ENCODE peak calls at places on chromosomes 7 and 10, in five cellular contexts. One of them, this sample, is unnamed.

GRCh38 chr7:137122145-137122544 is 221.4 kb downstream of the PTN start:
- DNase-seq in astrocyte of the hippocampus: no peak
- DNase-seq in astrocyte of the spinal cord: no peak
- DNase-seq in WERI-Rb-1: no peak
- DNase-seq in stimulated activated CD4-positive, alpha-beta T cell treated with anti-CD3 and anti-CD28 coated beads, TNF-alpha, amount 100 ng/mL, for 1 hour: no peak
- DNase-seq in this sample: no peak

GRCh38 chr10:22631646-22632278 is 82.6 kb downstream of the PIP4K2A start:
- DNase-seq in astrocyte of the hippocampus: peak; percentile 74
- DNase-seq in astrocyte of the spinal cord: peak; percentile 50
- DNase-seq in WERI-Rb-1: no peak
- DNase-seq in stimulated activated CD4-positive, alpha-beta T cell treated with anti-CD3 and anti-CD28 coated beads, TNF-alpha, amount 100 ng/mL, for 1 hour: no peak
- DNase-seq in this sample: no peak

GRCh38 chr7:102914585-102914984 is 1.8 kb downstream of the LRRC17 start:
- DNase-seq in astrocyte of the hippocampus: peak; percentile 73
- DNase-seq in astrocyte of the spinal cord: peak; percentile 90
- DNase-seq in WERI-Rb-1: peak; percentile 85
- DNase-seq in stimulated activated CD4-positive, alpha-beta T cell treated with anti-CD3 and anti-CD28 coated beads, TNF-alpha, amount 100 ng/mL, for 1 hour: no peak
- DNase-seq in this sample: no peak

GRCh38 chr7:47877336-47877735 is 70.9 kb downstream of the PKD1L1 start:
- DNase-seq in astrocyte of the hippocampus: no peak
- DNase-seq in astrocyte of the spinal cord: no peak
- DNase-seq in WERI-Rb-1: no peak
- DNase-seq in stimulated activated CD4-positive, alpha-beta T cell treated with anti-CD3 and anti-CD28 coated beads, TNF-alpha, amount 100 ng/mL, for 1 hour: no peak
- DNase-seq in this sample: no peak

GRCh38 chr7:20172736-20173334 is 44.3 kb downstream of the MACC1 start:
- DNase-seq in astrocyte of the hippocampus: peak; percentile 84
- DNase-seq in astrocyte of the spinal cord: peak; percentile 66
- DNase-seq in WERI-Rb-1: peak; percentile 70
- DNase-seq in stimulated activated CD4-positive, alpha-beta T cell treated with anti-CD3 and anti-CD28 coated beads, TNF-alpha, amount 100 ng/mL, for 1 hour: no peak
- DNase-seq in this sample: peak; percentile 49

GRCh38 chr7:27062946-27063345 is 32.9 kb downstream of the HOXA1 start:
- DNase-seq in astrocyte of the hippocampus: no peak
- DNase-seq in astrocyte of the spinal cord: no peak
- DNase-seq in WERI-Rb-1: no peak
- DNase-seq in stimulated activated CD4-positive, alpha-beta T cell treated with anti-CD3 and anti-CD28 coated beads, TNF-alpha, amount 100 ng/mL, for 1 hour: no peak
- DNase-seq in this sample: no peak

GRCh38 chr10:18260308-18260971 is 120.2 kb downstream of the CACNB2 start:
- DNase-seq in astrocyte of the hippocampus: peak; percentile 22
- DNase-seq in astrocyte of the spinal cord: no peak
- DNase-seq in WERI-Rb-1: no peak
- DNase-seq in stimulated activated CD4-positive, alpha-beta T cell treated with anti-CD3 and anti-CD28 coated beads, TNF-alpha, amount 100 ng/mL, for 1 hour: no peak
- DNase-seq in this sample: no peak

GRCh38 chr10:58775960-58776574 is 263.4 kb downstream of the BICC1 start:
- DNase-seq in astrocyte of the hippocampus: peak; percentile 57
- DNase-seq in astrocyte of the spinal cord: peak; percentile 49
- DNase-seq in WERI-Rb-1: no peak
- DNase-seq in stimulated activated CD4-positive, alpha-beta T cell treated with anti-CD3 and anti-CD28 coated beads, TNF-alpha, amount 100 ng/mL, for 1 hour: no peak
- DNase-seq in this sample: no peak

GRCh38 chr10:92413011-92413410 is 122.0 kb downstream of the MARCHF5 start:
- DNase-seq in astrocyte of the hippocampus: no peak
- DNase-seq in astrocyte of the spinal cord: no peak
- DNase-seq in WERI-Rb-1: peak; percentile 87
- DNase-seq in stimulated activated CD4-positive, alpha-beta T cell treated with anti-CD3 and anti-CD28 coated beads, TNF-alpha, amount 100 ng/mL, for 1 hour: no peak
- DNase-seq in this sample: no peak

GRCh38 chr7:1357601-1358271 is 101.5 kb downstream of the MICALL2 start:
- DNase-seq in astrocyte of the hippocampus: no peak
- DNase-seq in astrocyte of the spinal cord: no peak
- DNase-seq in WERI-Rb-1: no peak
- DNase-seq in stimulated activated CD4-positive, alpha-beta T cell treated with anti-CD3 and anti-CD28 coated beads, TNF-alpha, amount 100 ng/mL, for 1 hour: no peak
- DNase-seq in this sample: no peak

GRCh38 chr10:124381011-124381591 is 37.6 kb downstream of the OAT start:
- DNase-seq in astrocyte of the hippocampus: peak; percentile 48
- DNase-seq in astrocyte of the spinal cord: peak; percentile 29
- DNase-seq in WERI-Rb-1: no peak
- DNase-seq in stimulated activated CD4-positive, alpha-beta T cell treated with anti-CD3 and anti-CD28 coated beads, TNF-alpha, amount 100 ng/mL, for 1 hour: no peak
- DNase-seq in this sample: no peak

GRCh38 chr7:145169908-145170307 is 334.1 kb upstream of the TPK1 start:
- DNase-seq in astrocyte of the hippocampus: no peak
- DNase-seq in astrocyte of the spinal cord: no peak
- DNase-seq in WERI-Rb-1: no peak
- DNase-seq in stimulated activated CD4-positive, alpha-beta T cell treated with anti-CD3 and anti-CD28 coated beads, TNF-alpha, amount 100 ng/mL, for 1 hour: no peak
- DNase-seq in this sample: peak; percentile 29

GRCh38 chr7:46723003-46723402 is 801.9 kb upstream of the IGFBP3 start:
- DNase-seq in astrocyte of the hippocampus: no peak
- DNase-seq in astrocyte of the spinal cord: no peak
- DNase-seq in WERI-Rb-1: no peak
- DNase-seq in stimulated activated CD4-positive, alpha-beta T cell treated with anti-CD3 and anti-CD28 coated beads, TNF-alpha, amount 100 ng/mL, for 1 hour: no peak
- DNase-seq in this sample: no peak

This sample was measured in COR-L47.